ENCODE peak calls at places on chromosomes 12 and 14, in four cellular contexts. One of them, this sample, is unnamed.

GRCh38 chr12:112537710-112538396 is 119.1 kb downstream of the PTPN11 start:
- DNase-seq in lung: peak; percentile 61
- DNase-seq in HFF-Myc: peak; percentile 30
- DNase-seq in AG08396: peak; percentile 62
- DNase-seq in this sample: no peak

GRCh38 chr12:76127588-76127987 is 43.1 kb upstream of the NAP1L1 start:
- DNase-seq in lung: no peak
- DNase-seq in HFF-Myc: no peak
- DNase-seq in AG08396: no peak
- DNase-seq in this sample: no peak

GRCh38 chr14:19754172-19754571 is 10.8 kb downstream of the OR4Q3 start:
- DNase-seq in lung: no peak
- DNase-seq in HFF-Myc: no peak
- DNase-seq in AG08396: no peak
- DNase-seq in this sample: no peak

GRCh38 chr12:12266873-12267634 is at the start of gene LRP6:
- DNase-seq in lung: peak; percentile 88
- DNase-seq in HFF-Myc: peak; percentile 57
- DNase-seq in AG08396: peak; percentile 96
- DNase-seq in this sample: peak; percentile 86

GRCh38 chr14:61253064-61253753 is 27.9 kb downstream of the TMEM30B start:
- DNase-seq in lung: no peak
- DNase-seq in HFF-Myc: no peak
- DNase-seq in AG08396: no peak
- DNase-seq in this sample: no peak

GRCh38 chr12:131528144-131528543 is 182.7 kb upstream of the SFSWAP start:
- DNase-seq in lung: no peak
- DNase-seq in HFF-Myc: no peak
- DNase-seq in AG08396: no peak
- DNase-seq in this sample: no peak

GRCh38 chr14:100827751-100828447 is 2.0 kb downstream of the MEG3 start:
- DNase-seq in lung: no peak
- DNase-seq in HFF-Myc: no peak
- DNase-seq in AG08396: peak; percentile 65
- DNase-seq in this sample: no peak

GRCh38 chr14:72169521-72169920 is 237.3 kb downstream of the RGS6 start:
- DNase-seq in lung: no peak
- DNase-seq in HFF-Myc: no peak
- DNase-seq in AG08396: no peak
- DNase-seq in this sample: no peak

GRCh38 chr14:99122521-99123125 is 149.4 kb downstream of the BCL11B start:
- DNase-seq in lung: peak; percentile 14
- DNase-seq in HFF-Myc: no peak
- DNase-seq in AG08396: no peak
- DNase-seq in this sample: peak; percentile 4

GRCh38 chr14:50941151-50941550 is 3.1 kb downstream of the PYGL start:
- DNase-seq in lung: no peak
- DNase-seq in HFF-Myc: no peak
- DNase-seq in AG08396: peak; percentile 17
- DNase-seq in this sample: no peak

GRCh38 chr12:109188108-109188712 is 71.8 kb downstream of the ACACB start:
- DNase-seq in lung: no peak
- DNase-seq in HFF-Myc: no peak
- DNase-seq in AG08396: no peak
- DNase-seq in this sample: no peak

GRCh38 chr12:50790081-50790480 is 26.2 kb downstream of the ATF1 start:
- DNase-seq in lung: no peak
- DNase-seq in HFF-Myc: no peak
- DNase-seq in AG08396: no peak
- DNase-seq in this sample: no peak

This sample was measured in ureter.